ENCODE peak calls at places on chromosomes 13 and 19, in eight cellular contexts. W, J, A, N, B, M, V and U are unnamed samples.

GRCh38 chr13:78680611-78681010 is 21.7 kb upstream of the OBI1 start:
- DNase-seq in W (no peak), J (no peak), A (no peak), N (no peak), B (no peak), M (no peak), V (no peak), U (no peak)

GRCh38 chr19:21698215-21698614 is 69.2 kb downstream of the ZNF100 start:
- DNase-seq in W (no peak), J (peak; percentile 1), A (no peak), N (no peak), B (no peak), M (no peak), V (no peak), U (no peak)

GRCh38 chr13:24282256-24282655 is 27.1 kb upstream of the C1QTNF9 start:
- DNase-seq in W (no peak), J (no peak), A (no peak), N (no peak), B (no peak), M (no peak), V (no peak), U (no peak)

GRCh38 chr13:44668707-44669106 is 92.6 kb upstream of the TSC22D1 start:
- DNase-seq in W (no peak), J (peak; percentile 86), A (peak; percentile 29), N (no peak), B (no peak), M (no peak), V (no peak), U (no peak)

GRCh38 chr19:49155830-49156346 is 692 bp upstream of the HRC start:
- DNase-seq in W (no peak), J (no peak), A (no peak), N (no peak), B (no peak), M (no peak), V (no peak), U (no peak)

GRCh38 chr19:12867120-12868099 is 13.8 kb downstream of the DNASE2 start:
- DNase-seq in W (no peak), J (peak; percentile 43), A (no peak), N (no peak), B (no peak), M (no peak), V (no peak), U (peak; percentile 96)

GRCh38 chr19:45542234-45542668 is 35.0 kb downstream of the VASP start:
- DNase-seq in W (no peak), J (no peak), A (no peak), N (no peak), B (no peak), M (no peak), V (no peak), U (no peak)

GRCh38 chr13:80508031-80508430 is 167.1 kb upstream of the SPRY2 start:
- DNase-seq in W (no peak), J (no peak), A (no peak), N (no peak), B (no peak), M (no peak), V (no peak), U (no peak)

GRCh38 chr19:9308091-9308490 is 1.5 kb downstream of the ZNF699 start:
- DNase-seq in W (no peak), J (no peak), A (no peak), N (no peak), B (no peak), M (no peak), V (no peak), U (no peak)

GRCh38 chr13:28922341-28922740 is 102.2 kb downstream of the MTUS2 start:
- DNase-seq in W (no peak), J (no peak), A (no peak), N (no peak), B (no peak), M (no peak), V (no peak), U (no peak)

GRCh38 chr13:49026851-49027250 is 51.1 kb downstream of the FNDC3A start:
- DNase-seq in W (no peak), J (peak; percentile 48), A (no peak), N (no peak), B (no peak), M (no peak), V (no peak), U (no peak)